ENCODE peak calls at places on chromosome 11, in ten cellular contexts. E is Jurkat, Clone E6-1; L is fibroblast of pulmonary artery; A is NCI-H1694; Y is H9; W is neural crest cell; V is HS-5; D is HEK293T; G is GM12891; P is CD8-positive, alpha-beta T cell. J is an unnamed sample.

GRCh38 chr11:59669611-59670009 is 773 bp upstream of the PATL1 start:
- DNase-seq in E (no peak), L (peak; percentile 78), A (no peak), Y (no peak), W (peak; percentile 12), V (peak; percentile 28), D (peak; percentile 22), G (no peak), P (no peak), J (peak; percentile 33)

GRCh38 chr11:60679879-60680278 is 19.5 kb upstream of the MS4A8 start:
- DNase-seq in E (no peak), L (no peak), A (no peak), Y (no peak), W (no peak), V (no peak), D (no peak), G (no peak), P (no peak), J (no peak)

GRCh38 chr11:118488480-118489109 is 38.7 kb upstream of the TTC36 start:
- DNase-seq in E (peak; percentile 78), L (peak; percentile 88), A (peak; percentile 12), Y (peak; percentile 74), W (peak; percentile 78), V (peak; percentile 32), D (peak; percentile 74), G (peak; percentile 39), P (peak; percentile 75), J (peak; percentile 75)

GRCh38 chr11:101430236-101430635 is 153.6 kb downstream of the TRPC6 start:
- DNase-seq in E (no peak), L (no peak), A (no peak), Y (no peak), W (no peak), V (no peak), D (no peak), G (no peak), P (no peak), J (no peak)

GRCh38 chr11:117217141-117217609 is 14.7 kb downstream of the PCSK7 start:
- DNase-seq in E (no peak), L (peak; percentile 98), A (no peak), Y (no peak), W (no peak), V (no peak), D (no peak), G (no peak), P (no peak), J (no peak)

GRCh38 chr11:64150481-64151239 is 15.3 kb downstream of the MACROD1 start:
- DNase-seq in E (no peak), L (no peak), A (no peak), Y (no peak), W (no peak), V (no peak), D (no peak), G (no peak), P (no peak), J (no peak)

GRCh38 chr11:124983674-124984511 is 29.9 kb downstream of the CCDC15 start:
- DNase-seq in E (no peak), L (no peak), A (no peak), Y (peak; percentile 32), W (no peak), V (no peak), D (no peak), G (no peak), P (no peak), J (no peak)

GRCh38 chr11:46625406-46625805 is 8.1 kb downstream of the ATG13 start:
- DNase-seq in E (no peak), L (no peak), A (no peak), Y (no peak), W (no peak), V (no peak), D (no peak), G (no peak), P (no peak), J (no peak)

GRCh38 chr11:77506857-77507256 is 33.0 kb upstream of the PAK1 start:
- DNase-seq in E (peak; percentile 28), L (no peak), A (no peak), Y (no peak), W (no peak), V (no peak), D (no peak), G (no peak), P (no peak), J (no peak)

GRCh38 chr11:21810650-21811049 is 382.2 kb upstream of the ANO5 start:
- DNase-seq in E (no peak), L (peak; percentile 13), A (no peak), Y (no peak), W (no peak), V (no peak), D (no peak), G (no peak), P (no peak), J (no peak)

GRCh38 chr11:76083563-76084451 is 122.5 kb downstream of the WNT11 start:
- DNase-seq in E (no peak), L (peak; percentile 10), A (no peak), Y (no peak), W (no peak), V (no peak), D (no peak), G (no peak), P (no peak), J (no peak)

GRCh38 chr11:122803716-122804115 is 34.6 kb upstream of the CRTAM start:
- DNase-seq in E (no peak), L (no peak), A (no peak), Y (no peak), W (no peak), V (no peak), D (no peak), G (no peak), P (no peak), J (no peak)

GRCh38 chr11:110093407-110094297 is 460 bp downstream of the ZC3H12C start:
- DNase-seq in E (no peak), L (peak; percentile 72), A (peak; percentile 5), Y (peak; percentile 40), W (peak; percentile 51), V (no peak), D (peak; percentile 46), G (peak; percentile 20), P (no peak), J (peak; percentile 46)

GRCh38 chr11:103016031-103016430 is 60.5 kb upstream of the MMP13 start:
- DNase-seq in E (no peak), L (no peak), A (no peak), Y (no peak), W (no peak), V (no peak), D (no peak), G (no peak), P (no peak), J (no peak)

GRCh38 chr11:1756791-1757771 is 6.6 kb downstream of the CTSD start:
- DNase-seq in E (no peak), L (no peak), A (no peak), Y (no peak), W (no peak), V (no peak), D (no peak), G (no peak), P (no peak), J (no peak)

GRCh38 chr11:85423794-85424193 is 203.3 kb downstream of the DLG2 start:
- DNase-seq in E (no peak), L (no peak), A (no peak), Y (no peak), W (no peak), V (no peak), D (no peak), G (no peak), P (no peak), J (no peak)

J was measured in endothelial cell.